ENCODE peak calls at places on chromosomes 4 and X, in ten cellular contexts. C, Y, X, U, T, M, K, B, S and H are unnamed samples.
A peak's percentile ranks its signal among the peaks of the same experiment; 100 is the strongest.

GRCh38 chr4:184100297-184100885 is 117.3 kb downstream of the ENPP6 start:
- DNase-seq in U (no peak), S (peak; percentile 38), M (no peak), B (peak; percentile 26), X (peak; percentile 54), T (peak; percentile 86), K (no peak), C (no peak), Y (peak; percentile 31), H (peak; percentile 74)

GRCh38 chr4:87697272-87697671 is 47.2 kb downstream of the DMP1 start:
- DNase-seq in T (no peak), B (no peak), Y (no peak), M (no peak), X (no peak), C (no peak), S (no peak), U (no peak), K (no peak), H (no peak)

GRCh38 chr4:15479089-15479912 is 9.6 kb downstream of the CC2D2A start:
- DNase-seq in S (peak; percentile 57), X (peak; percentile 71), B (peak; percentile 89), Y (no peak), U (peak; percentile 78), K (peak; percentile 49), C (no peak), M (peak; percentile 59), T (no peak), H (no peak)

GRCh38 chr4:384311-385010 is 46.8 kb downstream of the ZNF141 start:
- DNase-seq in M (no peak), X (no peak), S (no peak), C (no peak), T (no peak), Y (no peak), B (no peak), K (no peak), U (no peak), H (no peak)

GRCh38 chr4:98959411-98959810 is 30.5 kb upstream of the EIF4E start:
- DNase-seq in C (no peak), U (no peak), T (no peak), B (no peak), X (no peak), S (no peak), Y (no peak), K (no peak), M (no peak), H (no peak)

GRCh38 chrX:85994787-85995186 is 52.6 kb downstream of the CHM start:
- DNase-seq in U (no peak), X (no peak), K (no peak), Y (no peak), T (no peak), C (no peak), M (no peak), B (no peak), S (no peak), H (no peak)

GRCh38 chr4:48949518-48950207 is 36.4 kb upstream of the CWH43 start:
- DNase-seq in B (no peak), S (no peak), U (no peak), K (no peak), X (no peak), C (no peak), T (no peak), M (no peak), Y (no peak), H (no peak)

GRCh38 chrX:24260827-24261550 is 52.9 kb downstream of the SUPT20HL2 start:
- DNase-seq in K (peak; percentile 37), C (no peak), M (peak; percentile 43), U (peak; percentile 81), B (peak; percentile 47), X (no peak), T (no peak), Y (peak; percentile 39), S (peak; percentile 64), H (no peak)

GRCh38 chr4:40187386-40187913 is 9.4 kb upstream of the RHOH start:
- DNase-seq in M (no peak), U (no peak), C (no peak), X (no peak), B (no peak), T (no peak), K (no peak), S (no peak), Y (no peak), H (no peak)

GRCh38 chr4:40185830-40186664 is 10.8 kb upstream of the RHOH start:
- DNase-seq in K (no peak), S (no peak), C (no peak), X (no peak), M (no peak), B (peak; percentile 22), Y (no peak), U (no peak), T (no peak), H (no peak)

GRCh38 chr4:40183615-40184411 is 13.0 kb upstream of the RHOH start:
- DNase-seq in C (no peak), B (no peak), U (no peak), T (no peak), S (no peak), X (no peak), K (no peak), Y (no peak), M (no peak), H (no peak)

GRCh38 chr4:40189997-40190396 is 6.8 kb upstream of the RHOH start:
- DNase-seq in T (no peak), S (peak; percentile 63), M (no peak), X (peak; percentile 31), C (no peak), U (no peak), Y (no peak), K (no peak), B (peak; percentile 11), H (no peak)

DNA sequence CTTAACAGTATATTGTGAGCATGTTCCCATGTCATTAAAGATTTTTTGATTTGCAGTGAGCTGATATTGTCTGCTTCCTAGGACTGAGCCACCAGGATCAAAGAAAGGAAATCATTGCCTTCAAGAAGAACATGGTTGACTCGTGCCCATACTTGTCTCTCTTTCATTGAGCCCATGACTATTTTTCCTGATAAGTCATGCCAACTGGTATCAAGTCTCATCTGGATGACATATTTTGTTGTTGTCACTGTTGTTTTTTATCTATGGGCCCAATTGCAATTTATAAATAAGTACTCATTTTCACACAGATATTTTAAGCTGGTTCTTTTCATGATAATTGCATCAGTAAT is 10.2 kb upstream of the RHOH start:
- DNase-seq in U (no peak), Y (no peak), S (no peak), M (no peak), K (no peak), C (no peak), B (no peak), T (no peak), X (no peak), H (no peak)
- TF ChIP-seq POLR2A in U (no peak), Y (no peak), S (no peak), M (no peak), K (no peak), C (no peak), B (no peak), T (no peak), X (no peak), H (no peak)

DNA sequence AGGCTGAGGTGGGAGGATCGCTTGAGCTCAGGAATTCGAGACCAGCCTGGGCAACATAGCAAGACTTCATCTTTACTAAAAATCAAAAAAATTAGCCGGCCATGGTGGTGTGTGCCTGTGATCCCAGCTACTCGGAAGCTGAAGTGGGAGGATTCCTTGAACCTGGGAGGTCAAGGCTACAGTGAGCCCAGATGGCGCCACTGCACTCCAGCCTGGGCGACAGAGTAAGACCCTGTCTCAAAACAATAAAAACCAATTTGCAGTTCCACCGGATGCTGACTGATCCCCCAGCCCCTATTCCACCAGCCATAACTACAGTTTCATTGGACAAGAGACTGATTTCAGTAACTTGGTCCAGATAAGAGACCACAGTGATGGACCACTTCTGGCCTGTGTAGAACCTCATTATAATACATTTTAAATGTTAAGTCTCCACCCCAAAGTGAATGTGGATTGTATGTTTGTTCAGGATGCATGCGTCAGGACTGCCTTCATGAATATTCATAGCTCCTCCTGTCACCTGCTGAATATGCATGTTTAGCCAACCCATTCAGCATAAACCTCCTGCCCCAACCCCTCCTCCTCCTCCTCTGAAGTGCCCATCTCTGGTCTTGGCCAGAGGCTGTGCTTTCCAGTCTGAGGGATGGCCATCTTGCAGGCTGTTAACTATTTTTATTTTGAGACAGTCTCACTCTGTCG is 2.3 kb upstream of the SLBP start:
- DNase-seq in M (no peak), B (no peak), X (peak; percentile 14), Y (no peak), S (no peak), U (no peak), K (no peak), T (peak; percentile 38), C (no peak), H (no peak)
- TF ChIP-seq POLR2A in M (no peak), B (no peak), X (no peak), Y (no peak), S (no peak), U (no peak), K (no peak), T (no peak), C (no peak), H (no peak)

GRCh38 chrX:10014462-10015373 is 47.6 kb downstream of the CLDN34 start:
- DNase-seq in S (peak; percentile 89), X (peak; percentile 89), K (peak; percentile 71), T (peak; percentile 95), M (peak; percentile 89), Y (peak; percentile 88), U (peak; percentile 96), B (peak; percentile 84), C (peak; percentile 22), H (peak; percentile 67)
- TF ChIP-seq POLR2A in S (peak; percentile 12), X (peak; percentile 62), K (peak; percentile 64), T (no peak), M (peak; percentile 72), Y (peak; percentile 22), U (no peak), B (no peak), C (no peak), H (no peak)

GRCh38 chrX:119605398-119605738 is 856 bp downstream of the NKRF start:
- DNase-seq in K (peak; percentile 16), X (no peak), B (no peak), Y (no peak), C (no peak), S (peak; percentile 15), U (no peak), T (peak; percentile 83), M (no peak), H (no peak)

GRCh38 chrX:119605739-119606507 is at the start of gene NKRF:
- DNase-seq in M (peak; percentile 93), S (peak; percentile 95), B (peak; percentile 90), Y (peak; percentile 94), U (peak; percentile 97), C (peak; percentile 32), T (peak; percentile 94), K (peak; percentile 89), X (peak; percentile 93), H (peak; percentile 54)

GRCh38 chrX:119604778-119605177 is 1.4 kb downstream of the NKRF start:
- DNase-seq in Y (no peak), B (no peak), U (no peak), M (no peak), C (no peak), X (no peak), S (no peak), K (no peak), T (no peak), H (no peak)

GRCh38 chrX:119602701-119603255 is 3.4 kb downstream of the NKRF start:
- DNase-seq in C (no peak), B (no peak), T (no peak), K (no peak), Y (no peak), X (no peak), M (no peak), S (no peak), U (no peak), H (no peak)

DNA sequence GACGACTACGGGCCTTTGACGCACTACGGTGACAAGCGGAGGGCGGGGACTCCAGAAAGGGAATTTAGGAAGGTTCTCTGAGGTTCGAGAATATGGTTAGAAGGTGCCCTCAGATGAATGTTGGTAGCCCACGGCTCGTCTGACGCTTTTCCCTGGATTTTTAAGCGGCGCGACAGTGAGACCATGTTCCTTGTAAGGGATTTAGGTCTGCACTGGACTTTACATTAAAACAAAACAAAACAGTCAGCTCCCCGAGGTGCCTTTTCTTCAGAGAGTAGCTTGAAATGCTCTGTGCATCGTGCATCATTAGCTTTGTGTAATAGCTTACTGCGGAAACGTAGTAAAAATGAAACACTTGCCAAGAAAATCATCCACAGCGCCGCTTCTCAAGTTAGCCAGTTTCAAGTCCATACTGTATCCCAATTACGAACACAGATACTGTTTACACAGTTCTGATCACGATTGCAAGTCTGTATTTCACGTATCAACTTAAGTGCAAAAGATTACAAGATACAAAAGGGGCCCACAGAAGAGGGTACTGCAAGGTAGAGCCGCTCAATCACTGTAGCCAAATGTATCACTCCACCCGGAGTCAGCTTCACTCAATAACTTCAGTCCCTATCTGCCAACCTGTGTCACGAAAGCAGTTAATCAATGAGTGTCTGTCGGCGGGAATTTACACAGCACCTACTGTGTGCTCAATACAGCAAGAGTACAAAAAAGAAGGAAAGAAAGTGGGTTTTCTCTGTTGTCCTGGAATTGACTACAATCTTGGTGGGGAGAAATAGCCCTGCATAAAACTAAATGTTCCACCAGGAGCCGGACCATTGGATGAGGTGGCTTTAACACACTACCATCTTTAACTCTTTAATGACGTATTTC is 525 bp upstream of the NKRF start:
- DNase-seq in B (peak; percentile 49), T (no peak), C (no peak), S (no peak), M (no peak), X (no peak), K (no peak), U (no peak), Y (no peak), H (no peak)
- TF ChIP-seq POLR2A in B (peak; percentile 60), T (no peak), C (no peak), S (no peak), M (no peak), X (no peak), K (no peak), U (no peak), Y (peak; percentile 62), H (no peak)